ENCODE peak calls at places on chromosome 3, in seven cellular contexts. M is MM.1S, E is neuronal stem cell, C is astrocyte, D is HCT116, A is K562, N is H9. G is an unnamed sample.

GRCh38 chr3:160754371-160754854 is 1.6 kb upstream of the PPM1L start:
- DNase-seq in M (peak), E (peak), C (peak), D (no peak), A (peak), N (peak), G (peak)

GRCh38 chr3:154314152-154314551 is 10.1 kb downstream of the DHX36 start:
- DNase-seq in M (no peak), E (no peak), C (no peak), D (no peak), A (no peak), N (no peak), G (no peak)

GRCh38 chr3:161081675-161082462 is 23.3 kb downstream of the B3GALNT1 start:
- DNase-seq in M (peak), E (no peak), C (no peak), D (no peak), A (no peak), N (no peak), G (no peak)

GRCh38 chr3:71466483-71466882 is 117.0 kb downstream of the FOXP1 start:
- DNase-seq in M (no peak), E (no peak), C (peak), D (no peak), A (peak), N (no peak), G (no peak)

GRCh38 chr3:29171583-29171990 is 109.3 kb upstream of the RBMS3 start:
- DNase-seq in M (peak), E (no peak), C (peak), D (no peak), A (no peak), N (no peak), G (no peak)

GRCh38 chr3:138768126-138768525 is 66.6 kb downstream of the PIK3CB start:
- DNase-seq in M (no peak), E (no peak), C (no peak), D (peak), A (no peak), N (peak), G (peak)

GRCh38 chr3:43707998-43708397 is 17.3 kb downstream of the ABHD5 start:
- DNase-seq in M (no peak), E (no peak), C (peak), D (peak), A (no peak), N (no peak), G (no peak)

GRCh38 chr3:15542641-15543040 is 21.1 kb upstream of the COLQ start:
- DNase-seq in M (no peak), E (no peak), C (no peak), D (no peak), A (no peak), N (no peak), G (no peak)

GRCh38 chr3:136818191-136818850 is 605 bp upstream of the SLC35G2 start:
- DNase-seq in M (no peak), E (peak), C (peak), D (peak), A (peak), N (peak), G (peak)

GRCh38 chr3:42654331-42655201 is 1.1 kb downstream of the ZBTB47 start:
- DNase-seq in M (no peak), E (peak), C (peak), D (no peak), A (peak), N (peak), G (peak)

GRCh38 chr3:195182470-195182795 is 88.5 kb downstream of the XXYLT1 start:
- DNase-seq in M (no peak), E (no peak), C (peak), D (no peak), A (peak), N (no peak), G (no peak)

GRCh38 chr3:99966657-99967420 is 147.5 kb downstream of the FILIP1L start:
- DNase-seq in M (no peak), E (no peak), C (peak), D (no peak), A (no peak), N (no peak), G (no peak)

GRCh38 chr3:99962703-99963102 is 145.0 kb downstream of the CMSS1 start:
- DNase-seq in M (no peak), E (no peak), C (peak), D (no peak), A (no peak), N (no peak), G (no peak)

GRCh38 chr3:99965077-99965476 is 147.4 kb downstream of the CMSS1 start:
- DNase-seq in M (no peak), E (no peak), C (peak), D (no peak), A (no peak), N (no peak), G (no peak)

GRCh38 chr3:99967796-99968195 is 146.5 kb downstream of the FILIP1L start:
- DNase-seq in M (no peak), E (no peak), C (no peak), D (no peak), A (no peak), N (no peak), G (no peak)

GRCh38 chr3:99965681-99966408 is 148.2 kb downstream of the CMSS1 start:
- DNase-seq in M (no peak), E (no peak), C (no peak), D (no peak), A (no peak), N (no peak), G (no peak)
- H3K9ac ChIP-seq in M (no peak), E (no peak), C (no peak), D (no peak), A (no peak), N (no peak), G (no peak)

DNA sequence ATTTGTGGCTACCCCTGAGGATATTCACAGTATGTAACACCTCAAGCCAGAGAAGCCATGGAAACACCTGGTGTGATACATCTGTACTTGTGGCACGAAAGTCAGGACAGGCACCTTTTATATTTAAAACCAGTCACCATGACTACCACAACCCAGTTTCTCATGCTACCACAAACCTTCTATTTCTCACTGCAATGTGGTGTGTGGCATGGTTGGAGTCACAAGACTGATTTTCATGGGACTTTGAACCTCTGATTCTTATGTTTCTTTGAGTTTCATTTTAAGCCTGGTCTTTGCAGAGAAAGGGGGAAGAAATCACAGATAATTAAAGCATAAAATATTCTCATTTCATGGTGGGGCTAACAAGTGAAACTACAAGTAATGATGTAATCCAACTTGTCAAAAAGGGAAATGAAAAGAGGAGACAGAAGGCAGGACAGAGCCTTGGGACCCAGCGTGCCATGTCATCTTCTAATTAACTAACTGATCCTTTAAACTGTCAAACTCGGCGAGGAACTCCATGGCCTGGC is 175.9 kb downstream of the PDZRN3 start:
- DNase-seq in M (peak), E (no peak), C (no peak), D (no peak), A (no peak), N (no peak), G (no peak)
- H3K9ac ChIP-seq in M (peak), E (no peak), C (no peak), D (no peak), A (no peak), N (no peak), G (no peak)

GRCh38 chr3:35665390-35666055 is 26.2 kb downstream of the ARPP21 start:
- DNase-seq in M (no peak), E (no peak), C (peak), D (no peak), A (no peak), N (no peak), G (no peak)
- H3K9ac ChIP-seq in M (no peak), E (no peak), C (no peak), D (no peak), A (no peak), N (no peak), G (no peak)

DNA sequence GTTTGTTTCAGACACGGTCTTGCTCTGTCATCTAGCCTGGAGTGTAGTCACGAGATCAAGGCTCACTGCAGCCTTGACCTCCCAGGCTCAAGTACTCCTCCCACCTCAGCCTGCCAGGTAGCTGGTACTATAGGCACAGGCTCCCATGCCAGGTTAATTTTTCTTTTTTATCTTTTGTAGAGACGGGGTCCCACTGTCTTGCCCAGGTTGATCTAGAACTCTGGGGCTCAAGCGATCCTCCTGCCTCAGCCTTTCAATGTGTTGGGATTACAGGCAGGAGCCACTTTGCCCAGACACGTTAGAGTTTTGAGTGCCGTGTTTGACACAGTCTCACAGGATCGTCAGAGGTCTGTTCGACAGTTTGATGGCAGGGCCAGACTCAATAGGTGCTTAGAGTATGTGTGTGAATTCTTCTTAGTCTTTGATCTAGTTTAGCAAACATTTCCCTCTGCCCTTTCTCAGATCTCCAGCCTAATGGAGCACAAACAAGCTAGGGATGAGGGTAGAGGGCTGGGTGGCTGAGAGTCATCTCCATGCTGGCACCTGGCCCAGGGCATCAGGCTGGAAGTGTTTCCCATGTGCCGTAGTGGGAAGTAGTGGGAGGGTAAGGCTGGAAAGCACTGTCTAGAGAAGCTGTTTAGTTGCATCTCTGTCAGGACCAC is 66.1 kb upstream of the DLG1 start:
- DNase-seq in M (no peak), E (no peak), C (no peak), D (no peak), A (no peak), N (no peak), G (no peak)
- H3K9ac ChIP-seq in M (no peak), E (no peak), C (no peak), D (no peak), A (no peak), N (no peak), G (no peak)

DNA sequence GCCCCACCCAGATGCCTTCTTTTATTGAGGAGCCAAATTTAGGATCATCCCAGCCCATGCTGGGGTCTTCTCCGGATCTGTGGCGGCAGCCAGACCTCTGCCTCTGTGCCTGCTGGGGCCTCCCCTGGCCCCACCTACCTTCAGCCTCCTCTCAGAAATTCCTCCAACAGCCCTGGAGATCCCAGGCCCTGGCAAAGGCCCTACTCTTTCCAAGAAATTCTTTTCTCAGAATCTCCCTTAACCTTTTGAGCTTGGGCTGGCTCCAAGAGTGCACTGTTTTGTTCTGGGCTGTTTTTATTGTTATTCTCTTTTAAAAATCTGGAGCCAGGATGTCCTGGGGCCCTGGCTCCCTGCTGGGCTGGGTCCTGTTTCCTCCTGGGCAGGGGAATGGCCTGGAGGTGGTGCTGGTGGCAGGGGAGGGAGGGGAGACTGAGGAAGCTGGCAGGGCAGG is 57.8 kb downstream of the GRIP2 start:
- DNase-seq in M (no peak), E (no peak), C (no peak), D (no peak), A (no peak), N (no peak), G (no peak)
- H3K9ac ChIP-seq in M (no peak), E (no peak), C (no peak), D (no peak), A (no peak), N (no peak), G (no peak)

DNA sequence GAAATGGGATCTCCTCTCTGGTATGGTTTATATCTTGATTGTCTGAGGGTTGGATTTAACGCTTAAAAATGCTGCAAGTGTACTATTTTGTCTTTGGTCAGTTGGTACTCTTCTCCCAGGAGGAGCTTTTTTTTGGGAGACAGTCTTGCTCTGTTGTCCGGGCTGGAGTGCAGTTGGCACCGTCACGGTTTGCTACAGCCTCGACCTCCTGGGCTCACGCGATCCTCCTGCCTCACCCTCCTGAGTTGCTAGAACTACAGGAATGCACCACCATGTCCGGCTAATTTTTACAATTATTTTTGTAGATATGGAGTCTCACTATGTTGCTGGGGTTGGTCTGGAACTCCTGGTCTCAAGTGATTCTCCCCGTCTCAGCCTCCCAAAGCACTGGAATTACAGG is 89.5 kb downstream of the FNDC3B start:
- DNase-seq in M (no peak), E (no peak), C (no peak), D (no peak), A (no peak), N (no peak), G (no peak)
- H3K9ac ChIP-seq in M (no peak), E (no peak), C (peak), D (no peak), A (peak), N (no peak), G (no peak)

GRCh38 chr3:188583476-188584161 is 429.7 kb downstream of the LPP start:
- DNase-seq in M (no peak), E (no peak), C (no peak), D (no peak), A (no peak), N (no peak), G (no peak)
- H3K9ac ChIP-seq in M (no peak), E (no peak), C (peak), D (no peak), A (no peak), N (no peak), G (no peak)

DNA sequence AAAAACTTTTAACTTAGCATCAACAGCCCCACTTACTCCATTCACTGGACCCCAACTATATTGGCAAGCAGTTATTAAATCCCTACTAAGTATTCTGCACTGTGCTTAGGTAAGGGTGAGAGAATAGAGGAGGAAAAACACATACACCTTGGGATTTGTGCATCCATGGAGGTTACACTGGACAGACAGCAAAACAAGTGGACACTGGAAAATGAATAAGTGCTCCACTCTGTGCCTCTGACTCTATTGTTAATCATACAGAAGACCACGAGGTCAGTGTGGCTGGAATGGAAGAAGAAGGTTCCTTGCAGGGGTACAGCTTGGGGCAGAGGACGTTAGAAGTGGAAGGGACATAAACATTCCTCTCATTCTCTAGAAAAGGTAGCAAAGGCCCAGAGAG is 3.2 kb downstream of the ADCY5 start:
- DNase-seq in M (no peak), E (no peak), C (no peak), D (no peak), A (no peak), N (no peak), G (no peak)
- H3K9ac ChIP-seq in M (no peak), E (no peak), C (no peak), D (no peak), A (no peak), N (no peak), G (no peak)